ENCODE peak calls at places on chromosomes 7 and 10, in nine cellular contexts. I is upper lobe of right lung; X is aorta; E is Panc1; M is PC-3; L is CD8-positive, alpha-beta T cell; R is body of pancreas; Z is mammary epithelial cell; F is adrenal gland. J is an unnamed sample. For H3K4me1 and H3K36me3, the result is how much of the 10 kb centered on the place peaks cover.

GRCh38 chr7:70947181-70947580 is 184.8 kb upstream of the GALNT17 start:
- DNase-seq in Z (no peak), E (no peak), F (no peak), L (no peak), I (no peak), X (no peak), R (no peak), M (no peak), J (no peak)

GRCh38 chr10:132876967-132877366 is 65.4 kb downstream of the CFAP46 start:
- DNase-seq in M (no peak), Z (no peak), R (no peak), L (no peak), F (peak), X (peak), E (no peak), I (peak), J (no peak)

GRCh38 chr10:107075117-107075516 is 89.4 kb downstream of the SORCS1 start:
- DNase-seq in E (no peak), F (no peak), R (no peak), Z (no peak), M (no peak), I (no peak), X (no peak), L (no peak), J (no peak)

GRCh38 chr10:123043409-123043925 is 34.7 kb downstream of the ACADSB start:
- DNase-seq in M (peak), R (peak), Z (peak), I (no peak), E (peak), X (no peak), F (peak), L (peak), J (no peak)

GRCh38 chr10:122029503-122030199 is 40.7 kb downstream of the TACC2 start:
- DNase-seq in I (no peak), R (no peak), M (no peak), F (no peak), X (no peak), L (no peak), E (no peak), Z (no peak), J (peak)

GRCh38 chr7:157594306-157594705 is 257.5 kb downstream of the DNAJB6 start:
- DNase-seq in E (no peak), I (no peak), R (no peak), M (no peak), L (no peak), F (no peak), Z (no peak), X (peak), J (no peak)

GRCh38 chr10:128178319-128178937 is 52.2 kb upstream of the MKI67 start:
- DNase-seq in L (peak), X (no peak), F (no peak), Z (no peak), M (peak), I (no peak), E (no peak), R (no peak), J (no peak)

GRCh38 chr7:151631149-151631967 is 111.7 kb upstream of the RHEB start:
- DNase-seq in R (peak), M (peak), E (no peak), L (no peak), X (no peak), I (no peak), F (no peak), Z (peak), J (no peak)

GRCh38 chr7:159095979-159096411 is 48.7 kb downstream of the VIPR2 start:
- DNase-seq in L (no peak), M (no peak), R (no peak), Z (no peak), X (peak), E (no peak), F (peak), I (peak), J (no peak)

GRCh38 chr10:23358357-23358756 is 13.8 kb upstream of the C10orf67 start:
- DNase-seq in Z (no peak), F (no peak), E (no peak), R (no peak), X (no peak), L (no peak), I (no peak), M (no peak), J (no peak)

GRCh38 chr10:90751107-90751997 is 106.5 kb downstream of the HTR7 start:
- DNase-seq in Z (peak), E (peak), X (no peak), R (peak), M (peak), L (no peak), I (no peak), F (peak), J (no peak)

GRCh38 chr7:30169585-30169978 is 34.8 kb downstream of the MTURN start:
- DNase-seq in R (no peak), E (no peak), Z (peak), L (no peak), I (no peak), M (peak), X (no peak), F (no peak), J (no peak)

GRCh38 chr10:86017841-86018734 is 348.5 kb downstream of the GRID1 start:
- DNase-seq in L (no peak), I (peak), E (no peak), M (no peak), X (no peak), Z (no peak), R (peak), F (no peak), J (peak)

GRCh38 chr10:131337656-131338055 is 26.1 kb upstream of the TCERG1L start:
- DNase-seq in L (no peak), F (no peak), E (no peak), R (no peak), X (no peak), M (no peak), I (no peak), Z (no peak), J (no peak)

GRCh38 chr10:75662715-75663114 is 231.3 kb downstream of the LRMDA start:
- DNase-seq in L (no peak), F (peak), X (no peak), E (no peak), M (no peak), Z (no peak), R (peak), I (no peak), J (peak)

GRCh38 chr7:18889436-18889835 is 228.0 kb downstream of the TWIST1 start:
- DNase-seq in X (no peak), L (no peak), Z (no peak), E (no peak), R (no peak), F (no peak), I (no peak), M (peak), J (no peak)

GRCh38 chr7:126166645-126167044 is 1086.1 kb downstream of the GRM8 start:
- DNase-seq in E (no peak), L (no peak), I (no peak), M (no peak), R (no peak), F (no peak), X (no peak), Z (no peak), J (no peak)

GRCh38 chr7:117096297-117096696 is 143.0 kb downstream of the ST7 start:
- DNase-seq in M (no peak), R (no peak), L (no peak), E (no peak), F (no peak), Z (no peak), I (no peak), X (no peak), J (no peak)

GRCh38 chr7:121479466-121479865 is 83.4 kb upstream of the FAM3C start:
- DNase-seq in I (no peak), E (no peak), R (no peak), F (no peak), X (no peak), Z (no peak), L (no peak), M (no peak), J (no peak)

GRCh38 chr10:117543245-117543998 is 876 bp downstream of the EMX2 start:
- DNase-seq in X (peak), Z (no peak), R (no peak), F (no peak), M (no peak), I (no peak), E (no peak), L (no peak), J (no peak)

DNA sequence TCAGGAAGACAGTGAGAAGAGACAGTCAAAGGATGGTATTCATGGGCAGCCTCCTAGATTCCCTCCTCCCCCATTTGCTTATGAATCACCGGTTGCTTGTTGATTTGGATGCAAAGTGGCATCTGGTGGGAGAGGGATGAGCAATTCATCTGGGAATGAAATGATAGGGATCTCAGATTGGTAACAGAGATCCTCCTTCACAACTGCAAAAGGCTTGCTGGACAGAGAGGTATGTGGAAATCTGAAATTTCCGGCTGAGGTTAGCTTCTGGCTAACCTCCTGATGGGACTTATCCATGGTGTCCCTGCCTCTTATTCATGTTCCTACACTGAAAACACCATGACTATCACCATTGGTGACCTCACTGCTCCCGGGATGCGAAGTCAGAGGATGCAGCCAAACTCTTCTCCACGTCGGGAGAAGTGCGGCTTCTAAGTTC is 48.4 kb upstream of the PODXL start:
- DNase-seq in R (no peak), E (no peak), L (no peak), M (peak), X (no peak), F (no peak), Z (peak), I (no peak), J (no peak)
- H3K4me3 ChIP-seq in R (no peak), E (no peak), L (no peak), M (no peak), X (no peak), F (no peak), Z (no peak), I (no peak), J (no peak)

GRCh38 chr10:73591578-73591902 is 398 bp upstream of the USP54 start:
- DNase-seq in M (no peak), L (no peak), X (no peak), E (no peak), R (no peak), F (no peak), Z (no peak), I (no peak), J (no peak)
- H3K4me1 ChIP-seq in M (half or more), L (under half), X (under half), E (under half), R (half or more), F (under half), Z (under half), I (under half), J (under half)

DNA sequence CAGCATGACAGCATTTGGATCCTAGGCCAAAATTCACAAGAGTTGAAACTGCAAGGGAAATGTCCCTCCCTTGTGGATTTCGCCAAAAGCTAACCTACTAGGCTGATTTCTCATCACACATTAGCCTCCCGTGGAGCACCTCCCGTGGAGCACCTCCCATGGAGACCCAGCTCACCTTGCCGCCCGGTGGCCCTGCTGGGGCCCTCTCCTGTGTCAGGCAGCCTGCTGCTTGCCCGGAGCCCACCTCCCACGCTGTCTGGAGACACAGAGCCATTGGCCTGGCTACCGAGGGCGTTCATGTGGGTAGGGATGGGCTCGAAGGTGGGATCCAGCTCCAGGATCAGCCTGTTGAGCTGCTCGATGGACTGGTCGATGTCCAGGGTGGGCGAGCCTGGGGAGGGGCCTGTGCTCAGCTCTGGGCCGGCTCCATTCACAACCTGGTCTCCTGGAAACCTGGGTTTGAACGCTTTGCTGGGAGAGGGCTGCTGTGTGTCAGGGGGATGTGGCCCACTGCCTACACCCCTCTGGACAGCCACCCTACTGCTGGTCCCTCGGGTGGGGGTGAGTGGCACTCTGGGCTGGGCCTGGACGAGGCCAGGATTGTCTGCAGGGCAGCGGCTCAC is 213.6 kb downstream of the TNS3 start:
- DNase-seq in L (no peak), X (peak), F (no peak), E (no peak), R (no peak), Z (no peak), M (no peak), I (no peak), J (no peak)
- H3K36me3 ChIP-seq in L (under half), X (under half), F (under half), E (half or more), R (under half), Z (under half), M (under half), I (under half), J (under half)

DNA sequence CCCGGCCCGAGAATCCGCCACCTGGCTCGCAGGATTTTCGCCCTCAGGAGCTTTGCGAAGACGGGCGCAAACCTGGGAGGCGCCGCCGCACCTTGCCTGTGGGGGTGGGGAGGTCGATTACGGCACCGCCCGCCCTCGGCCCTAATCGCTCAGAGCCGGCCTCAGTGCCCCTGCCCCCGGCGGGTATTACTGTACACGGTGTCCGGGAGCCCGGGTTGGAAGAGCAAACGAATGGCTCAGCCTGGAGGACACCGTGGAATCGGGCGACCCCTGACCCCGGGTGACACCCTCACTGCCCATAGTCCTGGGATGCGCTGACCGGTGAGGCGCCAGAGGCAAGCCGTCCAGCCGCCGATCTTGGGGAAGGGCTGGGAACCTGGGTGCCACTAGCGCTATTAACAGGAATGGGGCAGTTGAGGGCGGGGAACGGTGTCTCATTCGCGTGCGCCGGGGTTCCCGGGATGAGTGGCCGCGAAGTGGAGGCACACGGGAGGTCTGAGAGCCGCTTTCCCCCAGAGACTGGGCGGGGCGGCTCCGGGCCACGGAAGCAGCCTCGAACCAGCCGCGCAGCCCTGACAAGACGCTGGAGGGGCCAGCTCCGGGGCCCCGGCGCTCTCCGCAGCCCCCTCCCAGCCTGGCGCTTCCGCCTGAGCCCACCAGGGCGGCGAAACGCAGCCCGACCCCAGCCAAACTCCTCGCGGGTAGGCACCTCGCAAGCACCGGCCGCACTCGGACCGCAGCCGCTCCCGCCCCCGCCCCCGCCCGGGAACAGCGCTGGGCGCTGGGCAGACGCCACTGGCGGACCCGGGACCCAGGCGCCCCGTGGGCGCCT is 167.5 kb downstream of the NRF1 start:
- DNase-seq in R (peak), L (no peak), F (no peak), I (no peak), Z (peak), E (no peak), M (peak), X (no peak), J (no peak)
- H3K4me3 ChIP-seq in R (peak), L (peak), F (peak), I (peak), Z (peak), E (peak), M (peak), X (peak), J (peak)

GRCh38 chr10:103761075-103761920 is 94.1 kb downstream of the SH3PXD2A start:
- DNase-seq in I (no peak), X (no peak), L (no peak), R (no peak), Z (peak), E (no peak), F (no peak), M (peak), J (no peak)
- H3K4me1 ChIP-seq in I (half or more), X (under half), L (half or more), R (under half), Z (half or more), E (under half), F (under half), M (half or more), J (half or more)

GRCh38 chr7:17878621-17879020 is 61.7 kb downstream of the SNX13 start:
- DNase-seq in I (no peak), M (no peak), X (no peak), E (no peak), R (no peak), F (no peak), L (no peak), Z (no peak), J (no peak)

GRCh38 chr7:17882685-17883084 is 57.6 kb downstream of the SNX13 start:
- DNase-seq in F (no peak), I (no peak), M (no peak), L (no peak), X (no peak), Z (no peak), R (no peak), E (no peak), J (no peak)

GRCh38 chr7:17879075-17879661 is 61.1 kb downstream of the SNX13 start:
- DNase-seq in X (no peak), Z (no peak), L (no peak), M (no peak), F (no peak), E (no peak), R (no peak), I (no peak), J (no peak)
- H3K36me3 ChIP-seq in X (under half), Z (under half), L (under half), M (under half), F (under half), E (under half), R (under half), I (under half), J (under half)

GRCh38 chr10:4978870-4979269 is 15.7 kb downstream of the AKR1C1 start:
- DNase-seq in R (no peak), M (no peak), E (no peak), I (no peak), X (no peak), Z (no peak), F (no peak), L (no peak), J (no peak)
- H3K4me3 ChIP-seq in R (no peak), M (no peak), E (no peak), I (no peak), X (no peak), Z (no peak), F (no peak), L (no peak), J (no peak)

DNA sequence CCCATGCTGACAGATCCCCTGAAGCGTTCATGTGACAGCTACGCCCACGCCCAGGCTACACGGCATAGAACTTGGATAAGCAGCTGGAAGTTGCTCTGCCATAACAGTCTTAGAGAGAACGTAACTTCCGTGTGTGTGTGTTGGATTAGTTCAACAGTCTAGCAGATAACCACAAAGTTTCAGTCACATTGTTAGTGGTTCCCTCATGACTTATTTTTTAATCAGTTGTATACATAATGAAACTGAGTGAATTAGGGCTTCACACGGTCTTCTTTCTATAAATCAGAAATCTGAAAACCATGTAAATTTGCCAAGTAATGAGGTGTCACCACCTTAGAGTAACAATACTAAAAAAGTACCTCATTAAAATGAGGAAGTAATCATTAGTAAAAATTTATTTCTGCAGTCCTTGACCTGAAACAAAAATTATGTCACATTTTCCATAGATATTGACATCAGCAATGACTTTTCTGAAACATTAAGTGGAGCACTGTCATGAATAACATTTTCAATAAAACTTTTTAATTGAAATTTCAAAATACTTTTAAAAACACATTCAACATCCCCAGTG is 21.7 kb upstream of the MACC1 start:
- DNase-seq in E (no peak), M (no peak), R (peak), L (no peak), X (no peak), Z (peak), I (peak), F (no peak), J (no peak)
- H3K4me1 ChIP-seq in E (under half), M (under half), R (under half), L (under half), X (under half), Z (under half), I (under half), F (under half), J (under half)

J was measured in left ventricle myocardium inferior.